ENCODE peak calls at places on chromosomes 3 and 15, in eight cellular contexts. Z is sigmoid colon; D is fibroblast of lung; R is IMR-90; B is lung; M is BE2C; L is CD8-positive, alpha-beta T cell; E is Panc1. F is an unnamed sample.

GRCh38 chr3:112730210-112730609 is 89.3 kb upstream of the CCDC80 start:
- DNase-seq in D (no peak), Z (no peak), L (no peak), E (no peak), B (no peak), R (peak; percentile 9), M (no peak), F (no peak)

GRCh38 chr15:99409097-99409473 is 156.7 kb upstream of the MEF2A start:
- DNase-seq in B (peak; percentile 35), M (peak; percentile 67), L (no peak), Z (peak; percentile 80), D (peak; percentile 49), R (peak; percentile 60), E (peak; percentile 13), F (no peak)

GRCh38 chr15:67133026-67133425 is 67.6 kb downstream of the SMAD3 start:
- DNase-seq in B (no peak), R (no peak), L (no peak), Z (peak; percentile 40), M (no peak), E (no peak), D (no peak), F (no peak)

GRCh38 chr3:184409946-184410500 is 30.2 kb downstream of the CHRD start:
- DNase-seq in R (no peak), Z (no peak), E (no peak), L (no peak), D (no peak), B (no peak), M (no peak), F (no peak)

GRCh38 chr3:43152649-43153048 is 46.8 kb upstream of the POMGNT2 start:
- DNase-seq in L (no peak), Z (no peak), R (no peak), D (peak; percentile 9), M (peak; percentile 25), E (no peak), B (no peak), F (no peak)

GRCh38 chr15:89999676-90000174 is 1.4 kb upstream of the ZNF710 start:
- DNase-seq in R (peak; percentile 9), Z (peak; percentile 67), M (no peak), B (peak; percentile 36), L (no peak), E (no peak), D (peak; percentile 47), F (peak; percentile 80)

GRCh38 chr3:49140080-49140479 is 7.2 kb upstream of the LAMB2 start:
- DNase-seq in Z (no peak), M (no peak), E (no peak), R (no peak), L (no peak), B (no peak), D (no peak), F (no peak)

GRCh38 chr15:59998256-59999063 is 5.7 kb upstream of the FOXB1 start:
- DNase-seq in Z (no peak), L (no peak), R (no peak), B (no peak), D (no peak), E (no peak), M (no peak), F (no peak)

GRCh38 chr15:64430000-64430735 is 30.2 kb upstream of the ZNF609 start:
- DNase-seq in D (peak; percentile 94), L (peak; percentile 16), E (no peak), B (peak; percentile 32), R (peak; percentile 93), Z (peak; percentile 78), M (no peak), F (peak; percentile 66)

DNA sequence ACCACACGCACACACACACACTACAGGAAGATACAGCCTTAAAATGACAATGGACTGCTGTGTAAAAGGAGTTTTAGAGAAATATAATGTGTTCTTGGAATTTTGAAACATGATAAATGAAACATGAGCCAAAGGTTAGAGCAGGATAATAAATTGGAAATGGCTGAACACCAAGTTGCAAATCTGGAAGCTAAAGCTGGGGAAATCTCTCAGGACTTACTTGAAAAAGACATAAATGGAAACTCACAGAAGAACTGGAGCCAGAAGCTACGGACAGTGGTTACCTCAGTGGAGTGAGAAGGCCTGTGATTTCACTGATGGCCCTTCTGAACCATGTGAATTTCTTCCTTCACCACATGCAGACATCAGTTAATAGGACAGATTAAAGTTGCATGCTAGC is 37.3 kb upstream of the ATP10A start:
- DNase-seq in Z (no peak), M (no peak), E (no peak), L (no peak), B (no peak), R (no peak), D (peak; percentile 53), F (no peak)
- H3K4me1 ChIP-seq in Z (peaks cover 13% of the 10 kb centered on the region), M (no peaks in the 10 kb centered on the region), E (no peaks in the 10 kb centered on the region), L (peaks cover 19% of the 10 kb centered on the region), B (peaks cover 7% of the 10 kb centered on the region), R (peaks cover 16% of the 10 kb centered on the region), D (no peaks in the 10 kb centered on the region), F (no peaks in the 10 kb centered on the region)

DNA sequence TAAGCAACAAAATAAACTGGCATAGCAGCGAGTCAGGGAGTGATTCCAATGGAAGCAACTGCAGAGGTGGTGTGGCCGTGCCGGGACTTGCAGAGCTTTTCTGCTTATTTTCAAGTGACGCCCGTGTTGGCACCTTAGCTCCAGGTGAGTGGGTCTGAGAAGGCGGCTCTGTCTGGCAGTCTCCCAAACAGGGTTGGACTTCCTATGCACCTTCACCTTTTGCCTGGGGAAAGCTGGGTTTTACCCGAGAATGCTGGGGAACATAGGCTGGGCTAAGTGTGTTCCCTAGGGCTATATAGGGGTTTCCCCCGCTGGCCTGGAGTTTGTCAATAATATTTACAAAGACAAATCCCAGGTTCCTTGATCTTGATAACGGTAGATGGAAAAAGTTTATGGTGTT is 179.9 kb upstream of the TBL1XR1 start:
- DNase-seq in B (peak; percentile 43), Z (no peak), E (no peak), L (no peak), D (no peak), R (no peak), M (no peak), F (no peak)
- H3K4me3 ChIP-seq in B (no peak overlapping the region), Z (no peak overlapping the region), E (no peak overlapping the region), L (no peak overlapping the region), D (no peak overlapping the region), R (no peak overlapping the region), M (peak overlapping the region; percentile 29), F (no peak overlapping the region)

GRCh38 chr15:45133561-45133920 is 3.7 kb downstream of the DUOX1 start:
- DNase-seq in L (no peak), M (peak; percentile 88), R (no peak), E (no peak), D (no peak), Z (no peak), B (peak; percentile 66), F (no peak)
- H3K27me3 ChIP-seq in L (peaks cover 32% of the 10 kb centered on the region), M (no peaks in the 10 kb centered on the region), R (peaks cover 85% of the 10 kb centered on the region), E (peaks cover 8% of the 10 kb centered on the region), D (peaks cover 60% of the 10 kb centered on the region), Z (peaks cover 75% of the 10 kb centered on the region), B (no peaks in the 10 kb centered on the region), F (no peaks in the 10 kb centered on the region)

GRCh38 chr3:194690501-194691372 is 5.1 kb downstream of the FAM43A start:
- DNase-seq in B (no peak), D (peak; percentile 32), E (no peak), Z (no peak), L (no peak), R (peak; percentile 59), M (peak; percentile 42), F (no peak)
- H3K4me1 ChIP-seq in B (peaks cover 14% of the 10 kb centered on the region), D (peaks cover 8% of the 10 kb centered on the region), E (peaks cover 37% of the 10 kb centered on the region), Z (peaks cover 34% of the 10 kb centered on the region), L (peaks cover 31% of the 10 kb centered on the region), R (peaks cover 14% of the 10 kb centered on the region), M (peaks cover 28% of the 10 kb centered on the region), F (peaks cover 20% of the 10 kb centered on the region)

DNA sequence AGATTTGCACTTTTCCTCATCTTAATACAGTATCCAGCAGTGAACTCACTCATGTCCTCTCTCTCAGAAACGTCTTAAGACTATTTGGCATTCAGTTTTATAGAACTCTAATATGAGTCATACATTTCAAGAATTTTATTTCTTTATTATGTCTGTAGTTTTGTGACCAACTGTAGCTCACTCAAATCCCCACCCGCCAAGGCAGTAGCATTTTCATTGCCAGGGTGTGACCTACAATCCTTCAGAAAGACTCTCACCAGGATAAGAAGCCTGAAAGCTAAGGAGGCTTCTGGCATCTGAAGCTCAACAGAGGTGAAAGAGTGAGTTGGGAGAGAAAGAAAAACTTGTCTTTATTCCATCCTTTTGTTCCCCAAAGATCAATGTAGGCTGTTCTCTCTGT is 537.1 kb downstream of the RSL24D1 start:
- DNase-seq in E (no peak), B (no peak), Z (no peak), L (no peak), M (no peak), R (no peak), D (no peak), F (no peak)
- H3K4me3 ChIP-seq in E (no peak overlapping the region), B (no peak overlapping the region), Z (no peak overlapping the region), L (no peak overlapping the region), M (no peak overlapping the region), R (no peak overlapping the region), D (no peak overlapping the region), F (no peak overlapping the region)

GRCh38 chr3:10470666-10471336 is 34.6 kb downstream of the ATP2B2 start:
- DNase-seq in L (no peak), D (no peak), B (no peak), R (no peak), E (no peak), M (no peak), Z (no peak), F (no peak)

GRCh38 chr3:10469406-10470119 is 35.8 kb downstream of the ATP2B2 start:
- DNase-seq in R (no peak), M (no peak), L (no peak), B (no peak), Z (no peak), E (no peak), D (no peak), F (no peak)

GRCh38 chr3:10471337-10471721 is 34.1 kb downstream of the ATP2B2 start:
- DNase-seq in R (peak; percentile 12), D (peak; percentile 9), E (no peak), Z (no peak), B (no peak), L (no peak), M (no peak), F (no peak)

GRCh38 chr3:10468611-10469354 is 36.6 kb downstream of the ATP2B2 start:
- DNase-seq in B (no peak), L (no peak), M (peak; percentile 25), E (no peak), D (no peak), R (no peak), Z (no peak), F (no peak)

DNA sequence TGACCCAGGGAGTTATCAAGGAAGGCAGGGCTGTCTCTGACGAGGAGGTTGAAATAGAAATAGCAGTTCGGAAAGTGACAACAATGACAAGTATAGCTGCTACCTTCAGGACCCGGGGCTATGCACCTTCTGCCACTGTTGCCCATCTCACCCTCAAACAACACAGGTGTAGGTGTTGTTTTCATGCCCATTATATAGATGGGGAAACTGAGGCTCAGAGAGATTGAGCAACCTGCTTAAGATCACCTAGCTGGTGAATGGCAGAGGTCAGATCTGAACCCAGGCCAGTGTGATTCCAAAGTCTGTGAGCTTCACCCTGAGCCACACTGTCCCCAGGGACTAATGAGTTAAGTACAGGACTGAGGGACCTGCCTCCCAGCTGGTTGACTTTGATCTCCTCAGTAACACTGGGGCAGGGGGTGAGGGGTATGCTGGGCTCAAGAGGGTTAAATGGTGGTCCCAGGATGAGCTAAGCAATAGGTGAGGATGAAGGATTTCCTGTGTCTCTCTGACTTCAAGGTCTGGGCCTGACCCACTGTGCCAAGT is 35.2 kb downstream of the ATP2B2 start:
- DNase-seq in L (no peak), M (no peak), E (no peak), B (no peak), D (no peak), R (no peak), Z (no peak), F (no peak)
- H3K27me3 ChIP-seq in L (no peaks in the 10 kb centered on the region), M (no peaks in the 10 kb centered on the region), E (no peaks in the 10 kb centered on the region), B (no peaks in the 10 kb centered on the region), D (peaks cover 6% of the 10 kb centered on the region), R (peaks cover 57% of the 10 kb centered on the region), Z (peaks cover 67% of the 10 kb centered on the region), F (peaks cover 17% of the 10 kb centered on the region)